ENCODE peak calls at places on chromosome 4, in eight cellular contexts. One of them, this sample, is unnamed.

GRCh38 chr4:84648863-84649647 is 66.1 kb downstream of the CDS1 start:
- DNase-seq in K562: no peak
- DNase-seq in ovary: peak
- DNase-seq in transverse colon: peak
- DNase-seq in suprapubic skin: no peak
- DNase-seq in tibial nerve: no peak
- DNase-seq in A549: no peak
- DNase-seq in sigmoid colon: no peak
- DNase-seq in this sample: peak

GRCh38 chr4:185039508-185040273 is 21.4 kb downstream of the HELT start:
- DNase-seq in suprapubic skin: no peak
- DNase-seq in K562: peak
- DNase-seq in sigmoid colon: peak
- DNase-seq in A549: peak
- DNase-seq in tibial nerve: no peak
- DNase-seq in ovary: no peak
- DNase-seq in transverse colon: peak
- DNase-seq in this sample: no peak

GRCh38 chr4:6472008-6472386 is 417 bp downstream of the PPP2R2C start:
- DNase-seq in transverse colon: no peak
- DNase-seq in A549: no peak
- DNase-seq in K562: no peak
- DNase-seq in sigmoid colon: peak
- DNase-seq in suprapubic skin: peak
- DNase-seq in ovary: no peak
- DNase-seq in tibial nerve: no peak
- DNase-seq in this sample: peak

GRCh38 chr4:12924728-12925320 is 559.3 kb downstream of the RAB28 start:
- DNase-seq in ovary: no peak
- DNase-seq in K562: no peak
- DNase-seq in tibial nerve: no peak
- DNase-seq in suprapubic skin: no peak
- DNase-seq in A549: no peak
- DNase-seq in transverse colon: no peak
- DNase-seq in sigmoid colon: no peak
- DNase-seq in this sample: no peak

GRCh38 chr4:95957054-95957453 is 117.2 kb downstream of the PDHA2 start:
- DNase-seq in sigmoid colon: no peak
- DNase-seq in A549: no peak
- DNase-seq in ovary: no peak
- DNase-seq in transverse colon: no peak
- DNase-seq in K562: no peak
- DNase-seq in suprapubic skin: no peak
- DNase-seq in tibial nerve: no peak
- DNase-seq in this sample: no peak

GRCh38 chr4:159856451-159856850 is 753.6 kb downstream of the RAPGEF2 start:
- DNase-seq in A549: no peak
- DNase-seq in K562: no peak
- DNase-seq in sigmoid colon: no peak
- DNase-seq in transverse colon: no peak
- DNase-seq in ovary: no peak
- DNase-seq in tibial nerve: no peak
- DNase-seq in suprapubic skin: no peak
- DNase-seq in this sample: no peak

GRCh38 chr4:152436384-152436783 is 99.5 kb downstream of the FBXW7 start:
- DNase-seq in K562: no peak
- DNase-seq in ovary: no peak
- DNase-seq in transverse colon: no peak
- DNase-seq in suprapubic skin: no peak
- DNase-seq in A549: no peak
- DNase-seq in tibial nerve: no peak
- DNase-seq in sigmoid colon: no peak
- DNase-seq in this sample: no peak

GRCh38 chr4:23889814-23890269 is at the start of gene PPARGC1A:
- DNase-seq in suprapubic skin: no peak
- DNase-seq in ovary: peak
- DNase-seq in A549: no peak
- DNase-seq in tibial nerve: peak
- DNase-seq in sigmoid colon: peak
- DNase-seq in transverse colon: peak
- DNase-seq in K562: peak
- DNase-seq in this sample: peak

GRCh38 chr4:53055274-53055673 is 193.2 kb downstream of the RASL11B start:
- DNase-seq in suprapubic skin: no peak
- DNase-seq in ovary: no peak
- DNase-seq in sigmoid colon: no peak
- DNase-seq in transverse colon: no peak
- DNase-seq in tibial nerve: no peak
- DNase-seq in K562: no peak
- DNase-seq in A549: no peak
- DNase-seq in this sample: no peak

GRCh38 chr4:146267826-146268225 is 53.5 kb downstream of the REELD1 start:
- DNase-seq in transverse colon: no peak
- DNase-seq in suprapubic skin: no peak
- DNase-seq in tibial nerve: no peak
- DNase-seq in K562: no peak
- DNase-seq in ovary: no peak
- DNase-seq in sigmoid colon: no peak
- DNase-seq in A549: no peak
- DNase-seq in this sample: no peak
- TF ChIP-seq CTCF in transverse colon: no peak
- TF ChIP-seq CTCF in suprapubic skin: no peak
- TF ChIP-seq CTCF in tibial nerve: no peak
- TF ChIP-seq CTCF in K562: no peak
- TF ChIP-seq CTCF in ovary: no peak
- TF ChIP-seq CTCF in sigmoid colon: no peak
- TF ChIP-seq CTCF in A549: no peak
- TF ChIP-seq CTCF in this sample: no peak

DNA sequence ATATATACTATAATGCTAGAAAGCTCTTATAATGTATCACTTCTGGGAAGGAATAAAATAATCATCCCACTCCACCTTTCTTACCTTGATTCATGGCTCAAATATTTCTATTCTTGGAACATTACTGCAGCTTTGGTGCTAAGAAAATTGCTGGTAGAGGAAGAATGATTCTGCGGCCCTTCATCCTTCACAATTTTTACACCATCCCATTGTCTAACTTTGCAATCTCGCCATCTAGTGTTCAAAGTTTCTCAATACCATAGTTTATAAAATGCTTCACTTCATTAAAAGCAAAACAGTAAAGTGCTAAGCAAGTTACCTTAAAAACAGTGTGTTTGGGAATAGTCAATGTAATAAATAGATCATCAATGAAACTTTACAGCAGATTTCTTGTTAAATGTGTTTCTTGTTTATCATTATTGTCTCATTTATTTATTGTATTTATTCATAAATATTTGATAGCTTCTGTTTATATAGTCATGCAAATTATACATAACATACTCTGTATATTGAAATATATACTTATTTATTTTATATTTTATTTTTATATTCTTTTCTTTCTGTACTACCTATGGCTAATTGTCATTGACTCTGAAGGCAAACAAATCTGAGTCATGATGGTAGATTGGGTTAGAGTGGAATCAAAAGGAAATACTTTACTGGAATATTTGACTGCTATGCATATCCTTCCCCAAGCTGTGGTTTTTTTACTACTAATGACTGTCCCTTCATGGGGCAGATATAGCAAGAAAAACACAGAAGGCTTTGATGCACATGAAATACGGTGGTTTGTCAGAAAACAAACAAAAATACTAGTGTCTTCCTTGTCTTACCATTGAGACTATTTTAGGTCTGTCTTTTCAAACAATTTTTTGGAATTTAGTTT is 390.7 kb downstream of the MAPK10 start:
- DNase-seq in transverse colon: no peak
- DNase-seq in tibial nerve: no peak
- DNase-seq in suprapubic skin: no peak
- DNase-seq in ovary: no peak
- DNase-seq in K562: no peak
- DNase-seq in A549: peak
- DNase-seq in sigmoid colon: no peak
- DNase-seq in this sample: no peak
- TF ChIP-seq EP300 in transverse colon: no peak
- TF ChIP-seq EP300 in tibial nerve: no peak
- TF ChIP-seq EP300 in suprapubic skin: no peak
- TF ChIP-seq EP300 in ovary: no peak
- TF ChIP-seq EP300 in K562: no peak
- TF ChIP-seq EP300 in A549: no peak
- TF ChIP-seq EP300 in sigmoid colon: no peak
- TF ChIP-seq EP300 in this sample: no peak

GRCh38 chr4:94290245-94290644 is 52.4 kb downstream of the HPGDS start:
- DNase-seq in suprapubic skin: no peak
- DNase-seq in A549: peak
- DNase-seq in sigmoid colon: no peak
- DNase-seq in tibial nerve: no peak
- DNase-seq in transverse colon: no peak
- DNase-seq in ovary: no peak
- DNase-seq in K562: no peak
- DNase-seq in this sample: no peak
- TF ChIP-seq CTCF in suprapubic skin: no peak
- TF ChIP-seq CTCF in A549: no peak
- TF ChIP-seq CTCF in sigmoid colon: peak
- TF ChIP-seq CTCF in tibial nerve: no peak
- TF ChIP-seq CTCF in transverse colon: no peak
- TF ChIP-seq CTCF in ovary: no peak
- TF ChIP-seq CTCF in K562: no peak
- TF ChIP-seq CTCF in this sample: no peak

DNA sequence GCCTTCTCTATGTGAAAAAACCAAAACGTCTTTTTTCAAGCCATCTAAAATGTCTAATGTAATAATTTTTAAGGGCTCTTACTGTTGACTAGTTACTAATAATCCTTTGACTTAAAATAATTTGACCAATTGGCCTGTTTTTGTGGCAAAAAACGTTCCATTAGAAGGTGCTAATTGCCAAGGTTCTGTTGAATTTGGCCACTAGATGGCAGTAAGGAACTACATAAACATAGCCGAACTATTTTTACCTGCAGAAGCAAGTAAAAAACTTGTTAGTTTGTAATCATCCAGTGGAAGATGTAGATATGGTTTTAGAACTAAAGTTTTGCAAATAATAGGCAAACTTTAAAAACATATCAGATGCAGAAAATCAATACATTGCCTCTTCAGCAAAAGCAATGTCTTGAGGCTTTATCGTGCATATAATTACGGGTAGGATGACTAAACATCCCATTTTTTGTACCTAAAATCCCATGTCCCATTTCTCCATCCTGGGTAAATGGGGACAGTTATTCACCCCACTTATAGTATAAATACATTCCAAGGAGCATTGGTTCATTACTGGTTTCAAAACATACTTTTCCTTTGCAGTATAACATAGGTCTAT is 57.6 kb downstream of the PROM1 start:
- DNase-seq in ovary: no peak
- DNase-seq in K562: peak
- DNase-seq in A549: peak
- DNase-seq in suprapubic skin: no peak
- DNase-seq in transverse colon: no peak
- DNase-seq in tibial nerve: no peak
- DNase-seq in sigmoid colon: no peak
- DNase-seq in this sample: no peak
- TF ChIP-seq EP300 in ovary: no peak
- TF ChIP-seq EP300 in K562: no peak
- TF ChIP-seq EP300 in A549: no peak
- TF ChIP-seq EP300 in suprapubic skin: no peak
- TF ChIP-seq EP300 in transverse colon: no peak
- TF ChIP-seq EP300 in tibial nerve: no peak
- TF ChIP-seq EP300 in sigmoid colon: no peak
- TF ChIP-seq EP300 in this sample: no peak

GRCh38 chr4:61400446-61400845 is 200.3 kb downstream of the ADGRL3 start:
- DNase-seq in A549: no peak
- DNase-seq in tibial nerve: no peak
- DNase-seq in transverse colon: no peak
- DNase-seq in suprapubic skin: no peak
- DNase-seq in sigmoid colon: no peak
- DNase-seq in K562: no peak
- DNase-seq in ovary: no peak
- DNase-seq in this sample: no peak

GRCh38 chr4:61401771-61402170 is 201.6 kb downstream of the ADGRL3 start:
- DNase-seq in A549: no peak
- DNase-seq in K562: no peak
- DNase-seq in sigmoid colon: no peak
- DNase-seq in ovary: no peak
- DNase-seq in transverse colon: no peak
- DNase-seq in tibial nerve: no peak
- DNase-seq in suprapubic skin: no peak
- DNase-seq in this sample: no peak

GRCh38 chr4:61395754-61396153 is 195.6 kb downstream of the ADGRL3 start:
- DNase-seq in suprapubic skin: no peak
- DNase-seq in K562: no peak
- DNase-seq in sigmoid colon: no peak
- DNase-seq in tibial nerve: no peak
- DNase-seq in A549: no peak
- DNase-seq in transverse colon: no peak
- DNase-seq in ovary: no peak
- DNase-seq in this sample: no peak

GRCh38 chr4:61397174-61397573 is 197.0 kb downstream of the ADGRL3 start:
- DNase-seq in transverse colon: no peak
- DNase-seq in tibial nerve: no peak
- DNase-seq in K562: no peak
- DNase-seq in A549: no peak
- DNase-seq in suprapubic skin: no peak
- DNase-seq in ovary: no peak
- DNase-seq in sigmoid colon: no peak
- DNase-seq in this sample: no peak
- TF ChIP-seq CTCF in transverse colon: no peak
- TF ChIP-seq CTCF in tibial nerve: no peak
- TF ChIP-seq CTCF in K562: no peak
- TF ChIP-seq CTCF in A549: no peak
- TF ChIP-seq CTCF in suprapubic skin: no peak
- TF ChIP-seq CTCF in ovary: no peak
- TF ChIP-seq CTCF in sigmoid colon: no peak
- TF ChIP-seq CTCF in this sample: no peak

GRCh38 chr4:144666539-144667175 is 20.7 kb downstream of the HHIP start:
- DNase-seq in A549: no peak
- DNase-seq in ovary: no peak
- DNase-seq in K562: no peak
- DNase-seq in suprapubic skin: no peak
- DNase-seq in transverse colon: no peak
- DNase-seq in sigmoid colon: no peak
- DNase-seq in tibial nerve: no peak
- DNase-seq in this sample: no peak
- TF ChIP-seq EP300 in A549: no peak
- TF ChIP-seq EP300 in ovary: no peak
- TF ChIP-seq EP300 in K562: no peak
- TF ChIP-seq EP300 in suprapubic skin: no peak
- TF ChIP-seq EP300 in transverse colon: no peak
- TF ChIP-seq EP300 in sigmoid colon: no peak
- TF ChIP-seq EP300 in tibial nerve: no peak
- TF ChIP-seq EP300 in this sample: no peak

GRCh38 chr4:173752610-173753009 is 222.6 kb upstream of the HAND2 start:
- DNase-seq in suprapubic skin: no peak
- DNase-seq in sigmoid colon: no peak
- DNase-seq in tibial nerve: no peak
- DNase-seq in K562: peak
- DNase-seq in A549: no peak
- DNase-seq in transverse colon: peak
- DNase-seq in ovary: no peak
- DNase-seq in this sample: no peak
- TF ChIP-seq CTCF in suprapubic skin: no peak
- TF ChIP-seq CTCF in sigmoid colon: no peak
- TF ChIP-seq CTCF in tibial nerve: no peak
- TF ChIP-seq CTCF in K562: peak
- TF ChIP-seq CTCF in A549: no peak
- TF ChIP-seq CTCF in transverse colon: peak
- TF ChIP-seq CTCF in ovary: no peak
- TF ChIP-seq CTCF in this sample: no peak

GRCh38 chr4:29708473-29708872 is 1011.7 kb upstream of the PCDH7 start:
- DNase-seq in transverse colon: no peak
- DNase-seq in tibial nerve: no peak
- DNase-seq in suprapubic skin: no peak
- DNase-seq in ovary: no peak
- DNase-seq in A549: no peak
- DNase-seq in K562: no peak
- DNase-seq in sigmoid colon: no peak
- DNase-seq in this sample: no peak
- TF ChIP-seq EP300 in transverse colon: no peak
- TF ChIP-seq EP300 in tibial nerve: no peak
- TF ChIP-seq EP300 in suprapubic skin: no peak
- TF ChIP-seq EP300 in ovary: no peak
- TF ChIP-seq EP300 in A549: no peak
- TF ChIP-seq EP300 in K562: no peak
- TF ChIP-seq EP300 in sigmoid colon: no peak
- TF ChIP-seq EP300 in this sample: no peak